ENCODE peak calls at places on chromosomes 1 and 21, in five cellular contexts. S is Peyer's patch, D is astrocyte of the spinal cord, J is GM12865, T is cardiac muscle cell. F is an unnamed sample.

GRCh38 chr1:22773981-22774471 is 63.4 kb downstream of the EPHB2 start:
- DNase-seq in D (peak), S (peak), J (no peak), T (peak), F (no peak)

GRCh38 chr1:22969224-22969829 is 3.3 kb downstream of the LACTBL1 start:
- DNase-seq in D (peak), S (peak), T (peak), J (no peak), F (peak)

GRCh38 chr1:7363481-7363880 is 407.6 kb upstream of the VAMP3 start:
- DNase-seq in D (no peak), T (peak), S (no peak), J (no peak), F (no peak)

GRCh38 chr1:28830814-28831213 is 18.8 kb downstream of the OPRD1 start:
- DNase-seq in T (no peak), S (no peak), D (no peak), J (no peak), F (peak)

GRCh38 chr1:204828352-204828850 is 42.3 kb upstream of the NFASC start:
- DNase-seq in S (peak), J (peak), T (peak), D (no peak), F (no peak)

GRCh38 chr1:62516600-62516999 is 79.8 kb downstream of the USP1 start:
- DNase-seq in S (no peak), J (no peak), T (no peak), D (no peak), F (no peak)

GRCh38 chr1:39214021-39214713 is 9.7 kb downstream of the MACF1 start:
- DNase-seq in D (no peak), J (no peak), T (peak), S (no peak), F (no peak)

GRCh38 chr21:33021667-33022066 is 4.1 kb upstream of the OLIG2 start:
- DNase-seq in J (no peak), D (no peak), S (no peak), T (no peak), F (no peak)

GRCh38 chr21:45869121-45870007 is 112.2 kb upstream of the COL6A1 start:
- DNase-seq in S (peak), J (no peak), T (no peak), D (peak), F (peak)

GRCh38 chr1:84301759-84302380 is 362 bp downstream of the SAMD13 start:
- DNase-seq in S (no peak), D (no peak), T (no peak), J (no peak), F (no peak)
- H3K4me3 ChIP-seq in S (no peak), D (peak), T (peak), J (peak), F (no peak)

GRCh38 chr1:85230305-85230977 is 29.0 kb downstream of the C1orf52 start:
- DNase-seq in D (no peak), S (no peak), T (no peak), J (peak), F (no peak)
- TF ChIP-seq CTCF in D (peak), S (peak), T (peak), J (peak), F (peak)

DNA sequence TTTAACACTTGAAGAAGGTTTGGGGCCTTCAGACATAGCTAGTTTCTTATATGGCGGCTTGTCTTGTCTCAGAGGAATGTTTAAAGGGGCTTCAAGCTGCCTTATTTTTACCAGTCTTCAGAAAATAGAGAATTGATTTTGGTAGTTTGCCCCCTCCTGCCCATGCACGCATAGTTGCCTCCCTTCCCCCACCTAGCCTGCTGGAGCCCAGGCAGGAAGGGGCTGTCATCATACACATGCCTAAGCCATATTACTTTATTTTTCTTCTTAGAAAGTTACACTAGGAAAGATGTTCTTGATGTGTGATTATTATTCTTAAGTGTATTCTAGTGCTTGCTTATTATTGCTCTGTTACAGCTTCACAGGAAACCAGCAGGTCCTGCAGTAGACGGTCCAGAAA is 18.3 kb downstream of the PBX1 start:
- DNase-seq in T (no peak), D (no peak), S (no peak), J (no peak), F (no peak)
- H3K4me3 ChIP-seq in T (peak), D (no peak), S (no peak), J (no peak), F (peak)

DNA sequence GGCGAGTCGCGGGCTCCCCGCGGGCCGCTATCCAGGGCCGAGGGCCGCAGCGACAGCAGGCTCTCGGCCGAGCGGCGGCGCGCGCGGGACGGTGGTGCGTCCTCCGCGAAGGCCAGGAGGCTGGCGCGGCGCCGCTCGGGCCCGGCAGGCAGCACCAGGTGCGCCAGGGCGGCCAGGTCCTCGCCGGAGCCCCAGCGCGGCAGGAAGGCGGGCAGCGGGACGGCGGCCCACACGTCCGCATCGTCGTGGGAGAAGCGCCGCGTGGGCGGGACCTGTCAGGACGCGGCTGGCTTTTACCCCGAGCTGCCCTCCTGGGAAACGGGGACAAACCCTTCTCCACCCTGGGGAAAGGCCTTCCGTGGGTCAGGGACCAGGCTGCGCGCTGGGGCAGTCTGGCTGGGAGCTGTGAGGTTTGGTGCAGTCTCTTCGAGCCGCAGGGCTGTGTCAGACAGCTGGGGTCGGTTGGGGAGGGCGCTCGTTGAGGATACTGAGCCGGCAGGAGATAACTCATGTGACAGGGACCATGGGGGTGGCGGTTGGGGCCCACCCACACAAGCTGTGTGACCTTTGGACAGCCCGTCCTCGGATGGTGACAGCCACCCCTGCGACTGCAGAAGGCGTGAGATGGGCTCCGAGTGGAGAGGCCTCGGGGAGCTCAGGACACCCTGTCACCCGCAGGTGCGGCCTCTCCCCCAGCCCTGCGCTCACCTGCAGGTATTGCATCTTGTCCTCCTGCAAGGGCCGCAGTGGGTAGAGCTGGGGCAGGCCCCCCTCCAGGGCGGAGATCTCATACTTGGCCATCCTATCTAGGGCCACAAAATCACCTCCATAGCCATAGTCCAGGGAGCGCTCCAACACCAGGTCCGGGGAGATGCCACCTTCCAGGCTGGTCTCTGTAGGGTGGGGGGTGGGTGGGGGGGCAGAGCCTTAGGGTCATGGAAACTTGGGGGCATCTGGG is 6.0 kb downstream of the HES3 start:
- DNase-seq in T (no peak), J (no peak), D (no peak), S (no peak), F (no peak)
- TF ChIP-seq CTCF in T (no peak), J (no peak), D (no peak), S (no peak), F (no peak)